ENCODE peak calls at places on chromosomes 11 and 22, in four cellular contexts. W is H9; G is CD8-positive, alpha-beta memory T cell; O is colonic mucosa. N is an unnamed sample.

GRCh38 chr11:130475426-130476053 is 27.1 kb downstream of the ADAMTS15 start:
- DNase-seq in W (no peak), G (no peak), O (no peak), N (no peak)

GRCh38 chr11:132520199-132520598 is 1012.1 kb downstream of the OPCML start:
- DNase-seq in W (no peak), G (no peak), O (no peak), N (no peak)

GRCh38 chr22:45657701-45658100 is 13.9 kb upstream of the ATXN10 start:
- DNase-seq in W (no peak), G (no peak), O (no peak), N (no peak)

GRCh38 chr11:22832315-22833041 is 2.9 kb upstream of the SVIP start:
- DNase-seq in W (no peak), G (no peak), O (no peak), N (no peak)

GRCh38 chr22:31045900-31046587 is 35.1 kb upstream of the SMTN start:
- DNase-seq in W (no peak), G (no peak), O (no peak), N (no peak)

GRCh38 chr22:37020192-37020479 is 594 bp downstream of the MPST start:
- DNase-seq in W (no peak), G (no peak), O (peak; percentile 80), N (no peak)

GRCh38 chr11:1561266-1561665 is 10.8 kb downstream of the DUSP8 start:
- DNase-seq in W (peak; percentile 22), G (no peak), O (no peak), N (no peak)

GRCh38 chr11:115503083-115503885 is 931 bp downstream of the CADM1 start:
- DNase-seq in W (peak; percentile 63), G (peak; percentile 32), O (peak; percentile 67), N (peak; percentile 68)

GRCh38 chr11:69430566-69430965 is 50.9 kb upstream of the LINC01488 start:
- DNase-seq in W (no peak), G (no peak), O (no peak), N (no peak)

GRCh38 chr11:44572884-44573283 is 7.4 kb downstream of the CD82 start:
- DNase-seq in W (peak; percentile 85), G (no peak), O (no peak), N (no peak)

GRCh38 chr11:44573333-44573732 is 7.9 kb downstream of the CD82 start:
- DNase-seq in W (no peak), G (no peak), O (no peak), N (no peak)

GRCh38 chr11:44575962-44576361 is 10.5 kb downstream of the CD82 start:
- DNase-seq in W (no peak), G (no peak), O (no peak), N (no peak)

GRCh38 chr11:44575288-44575672 is 9.8 kb downstream of the CD82 start:
- DNase-seq in W (no peak), G (no peak), O (no peak), N (no peak)

GRCh38 chr11:44574620-44575287 is 9.3 kb downstream of the CD82 start:
- DNase-seq in W (no peak), G (peak; percentile 25), O (no peak), N (no peak)
- H3K27ac ChIP-seq in W (no peak overlapping the region), G (no peak overlapping the region), O (peak overlapping the region; percentile 36), N (no peak overlapping the region)

GRCh38 chr11:12845739-12846358 is 163.3 kb upstream of the RASSF10 start:
- DNase-seq in W (no peak), G (no peak), O (peak; percentile 74), N (peak; percentile 11)

GRCh38 chr11:12841946-12842630 is 167.0 kb upstream of the RASSF10 start:
- DNase-seq in W (no peak), G (no peak), O (no peak), N (peak; percentile 8)

GRCh38 chr11:12838463-12839120 is 164.4 kb downstream of the TEAD1 start:
- DNase-seq in W (no peak), G (no peak), O (no peak), N (no peak)

GRCh38 chr11:12842933-12843636 is 166.0 kb upstream of the RASSF10 start:
- DNase-seq in W (no peak), G (no peak), O (peak; percentile 60), N (no peak)

DNA sequence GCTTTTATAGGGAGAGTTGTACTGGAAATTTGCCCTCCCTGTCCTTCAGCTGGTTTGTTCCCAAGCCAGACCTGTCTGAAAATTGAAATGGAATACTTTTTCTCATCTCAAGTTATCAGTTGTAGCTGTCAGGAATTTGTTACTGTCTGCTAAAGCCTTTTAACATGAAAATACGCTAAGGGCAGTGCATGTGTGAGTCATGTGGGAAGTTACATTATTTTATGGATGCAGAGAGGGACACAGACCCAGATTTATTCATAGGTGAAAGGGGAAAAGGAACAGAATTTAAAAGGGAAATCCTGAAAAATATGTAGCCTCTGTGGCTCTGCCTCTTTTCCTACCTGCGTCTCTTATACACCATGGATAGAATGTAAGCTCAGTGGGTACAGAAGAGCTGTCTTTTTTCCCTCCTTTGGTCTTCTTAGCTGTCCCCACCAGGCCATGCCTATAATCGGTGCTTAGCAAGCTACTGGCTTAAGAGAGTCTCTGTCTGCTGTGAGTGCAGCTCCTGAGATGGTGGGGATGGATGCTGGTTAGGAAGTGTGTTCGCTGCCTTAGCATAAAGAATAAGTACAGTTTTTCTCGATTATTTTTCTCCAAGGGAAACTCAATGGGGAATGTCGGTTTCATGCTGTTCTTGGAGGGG is 166.8 kb downstream of the TEAD1 start:
- DNase-seq in W (no peak), G (no peak), O (no peak), N (no peak)
- H3K27ac ChIP-seq in W (peak overlapping the region; percentile 17), G (no peak overlapping the region), O (peak overlapping the region; percentile 7), N (no peak overlapping the region)

GRCh38 chr11:76782526-76783293 is 446 bp upstream of the TSKU start:
- DNase-seq in W (peak; percentile 95), G (no peak), O (peak; percentile 93), N (peak; percentile 70)

GRCh38 chr11:76781861-76782500 is 1.2 kb upstream of the TSKU start:
- DNase-seq in W (no peak), G (no peak), O (no peak), N (no peak)

GRCh38 chr11:76778874-76779273 is 4.3 kb upstream of the TSKU start:
- DNase-seq in W (no peak), G (no peak), O (no peak), N (no peak)

GRCh38 chr11:76783294-76783900 is at the start of gene TSKU:
- DNase-seq in W (peak; percentile 81), G (no peak), O (peak; percentile 55), N (no peak)

DNA sequence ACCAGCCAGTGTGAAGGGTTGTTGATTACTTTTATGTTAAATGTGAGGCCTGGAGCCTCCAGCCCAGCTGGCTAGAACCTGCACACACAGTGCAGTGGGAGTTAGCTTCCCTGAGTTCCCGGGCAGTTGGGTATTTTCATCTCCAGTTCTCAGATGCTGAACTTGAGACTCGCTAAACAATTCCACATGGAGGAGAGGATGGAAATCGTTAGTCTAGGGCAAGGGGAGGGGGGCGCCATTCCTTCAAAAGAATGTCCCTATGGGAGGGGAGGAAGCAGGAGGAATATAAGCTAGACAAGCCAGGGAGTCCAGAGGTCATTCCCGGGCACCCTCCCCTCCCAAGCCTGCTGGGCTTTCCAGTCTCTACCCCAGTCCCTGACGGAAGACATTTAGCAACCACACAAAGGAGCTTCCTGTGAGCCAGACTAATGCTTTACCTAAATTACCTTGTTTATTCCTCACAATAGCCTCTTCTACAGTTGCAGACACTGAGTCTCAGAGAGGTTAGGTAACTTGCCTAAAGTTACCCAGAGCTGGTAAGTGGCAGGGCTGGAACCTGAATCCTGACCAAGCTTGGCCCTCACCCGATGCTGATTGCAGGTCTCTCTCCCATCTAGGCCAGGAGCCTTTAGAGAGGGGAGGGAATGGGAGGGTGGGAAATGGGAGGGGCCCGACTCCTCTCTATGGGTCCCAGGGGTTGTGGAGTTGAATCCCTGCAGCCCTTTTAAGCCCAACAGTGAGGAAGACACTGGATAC is 1.9 kb upstream of the TSKU start:
- DNase-seq in W (no peak), G (no peak), O (peak; percentile 79), N (no peak)
- H3K27ac ChIP-seq in W (no peak overlapping the region), G (no peak overlapping the region), O (peak overlapping the region; percentile 93), N (no peak overlapping the region)

DNA sequence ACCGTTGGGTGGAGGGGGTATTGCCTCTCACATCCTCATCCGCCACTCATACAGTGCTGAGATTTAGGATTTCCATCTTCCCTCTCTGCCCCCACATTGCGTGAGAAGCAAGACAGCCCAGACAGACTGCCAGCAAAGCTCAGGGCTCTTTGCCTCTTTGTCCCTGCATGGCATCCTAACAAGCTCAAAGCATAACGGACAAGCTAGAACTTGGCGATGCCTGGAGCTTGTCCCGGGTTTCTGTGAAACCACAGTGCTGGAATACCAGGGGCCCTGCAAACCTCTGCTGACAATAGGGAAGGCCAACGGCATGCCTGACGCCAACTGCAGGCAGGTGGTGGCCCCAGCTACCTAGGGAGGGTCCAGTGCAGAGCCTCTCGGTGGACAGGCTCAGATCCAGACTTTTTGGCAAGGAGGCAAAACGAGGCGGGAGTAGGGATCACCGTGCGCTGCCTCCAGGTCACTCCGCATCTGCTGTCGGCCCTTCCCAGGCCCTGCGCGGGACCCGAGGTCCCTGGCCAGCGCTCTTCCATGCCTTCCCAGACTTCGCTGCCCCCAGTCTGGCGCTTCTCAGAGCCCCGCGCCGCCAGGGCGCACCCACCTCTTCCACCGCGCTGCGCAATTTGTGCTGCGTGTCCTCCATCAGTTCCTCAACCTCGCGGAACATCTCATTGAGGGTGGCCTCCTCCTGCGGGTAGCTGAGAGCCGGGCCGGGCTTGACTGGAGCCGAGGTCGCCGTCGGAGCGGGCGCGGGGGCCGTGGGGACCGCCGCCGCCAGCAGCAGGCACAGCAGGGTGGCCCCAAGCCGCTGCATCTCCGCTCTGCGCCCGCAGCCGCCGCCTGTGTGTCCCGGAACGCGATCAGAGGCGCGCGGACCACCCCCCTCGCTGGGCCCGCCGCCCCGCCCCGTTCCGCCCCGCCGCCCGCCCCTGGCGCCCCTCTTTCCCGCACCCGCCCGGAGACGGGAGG is at the start of gene DKK3:
- DNase-seq in W (peak; percentile 63), G (peak; percentile 14), O (no peak), N (no peak)
- H3K27ac ChIP-seq in W (no peak within 1 kb of the TSS), G (no peak within 1 kb of the TSS), O (peak within 1 kb of the TSS; percentile 12), N (peak within 1 kb of the TSS; percentile 92)

GRCh38 chr11:94649254-94649653 is 82.1 kb downstream of the PIWIL4 start:
- DNase-seq in W (no peak), G (no peak), O (no peak), N (no peak)
- H3K27ac ChIP-seq in W (peak overlapping the region; percentile 98), G (no peak overlapping the region), O (no peak overlapping the region), N (no peak overlapping the region)

GRCh38 chr22:25970348-25970995 is 198.8 kb upstream of the SEZ6L start:
- DNase-seq in W (peak; percentile 52), G (no peak), O (no peak), N (no peak)

GRCh38 chr22:25969286-25969685 is 200.0 kb upstream of the SEZ6L start:
- DNase-seq in W (no peak), G (no peak), O (no peak), N (no peak)

GRCh38 chr22:25970996-25971811 is 198.1 kb upstream of the SEZ6L start:
- DNase-seq in W (peak; percentile 57), G (no peak), O (no peak), N (no peak)

GRCh38 chr22:25972397-25972796 is 196.9 kb upstream of the SEZ6L start:
- DNase-seq in W (peak; percentile 43), G (no peak), O (no peak), N (no peak)

GRCh38 chr22:25969901-25970300 is 199.4 kb upstream of the SEZ6L start:
- DNase-seq in W (no peak), G (no peak), O (no peak), N (no peak)
- H3K27ac ChIP-seq in W (peak overlapping the region; percentile 82), G (no peak overlapping the region), O (no peak overlapping the region), N (no peak overlapping the region)